ENCODE peak calls at places on chromosomes 3 and 15, in five cellular contexts. Z is activated CD4-positive, alpha-beta T cell treated with anti-CD3 and anti-CD28 coated beads for 4 hours; H is NCI-H345; R is lower lobe of right lung; K is stimulated activated CD8-positive, alpha-beta memory T cell treated with anti-CD3 and anti-CD28 coated beads, Interleukin-7, amount 100 ng/mL, for 4 hours. C is an unnamed sample.

GRCh38 chr3:168620854-168621253 is 525.1 kb upstream of the GOLIM4 start:
- DNase-seq in K (no peak), H (no peak), R (no peak), Z (no peak), C (no peak)

GRCh38 chr3:163071684-163072083 is 1575.1 kb downstream of the OTOL1 start:
- DNase-seq in K (no peak), H (no peak), R (no peak), Z (no peak), C (no peak)

GRCh38 chr3:120450261-120450913 is 405 bp downstream of the FSTL1 start:
- DNase-seq in K (no peak), R (peak), H (no peak), Z (no peak), C (no peak)

GRCh38 chr3:178845446-178846118 is 226.0 kb downstream of the ZMAT3 start:
- DNase-seq in K (no peak), R (no peak), H (no peak), Z (no peak), C (no peak)

GRCh38 chr3:133371181-133371580 is 28.7 kb upstream of the BFSP2 start:
- DNase-seq in K (no peak), Z (no peak), R (no peak), H (no peak), C (no peak)

GRCh38 chr3:183172051-183172639 is 9.6 kb upstream of the LAMP3 start:
- DNase-seq in H (no peak), Z (no peak), R (no peak), K (no peak), C (no peak)

GRCh38 chr3:47266709-47267489 is 15.7 kb downstream of the KIF9 start:
- DNase-seq in K (no peak), H (no peak), R (peak), Z (peak), C (no peak)

GRCh38 chr3:43190682-43191081 is 84.8 kb upstream of the POMGNT2 start:
- DNase-seq in K (no peak), H (no peak), Z (no peak), R (no peak), C (no peak)

GRCh38 chr15:63502843-63503738 is 1.3 kb upstream of the USP3 start:
- DNase-seq in K (peak), H (no peak), Z (peak), R (peak), C (peak)

GRCh38 chr3:194046995-194047681 is 88.8 kb upstream of the HES1 start:
- DNase-seq in K (no peak), Z (no peak), H (peak), R (peak), C (no peak)

GRCh38 chr15:25850154-25851111 is 12.7 kb downstream of the ATP10A start:
- DNase-seq in R (peak), Z (peak), K (peak), H (no peak), C (peak)

GRCh38 chr15:82849556-82850241 is 40.3 kb downstream of the WHAMM start:
- DNase-seq in Z (peak), K (no peak), H (no peak), R (peak), C (peak)

GRCh38 chr15:44034334-44034733 is 160.7 kb downstream of the FRMD5 start:
- DNase-seq in R (no peak), K (no peak), Z (no peak), H (no peak), C (no peak)

GRCh38 chr3:151016421-151016820 is 43.9 kb upstream of the CLRN1 start:
- DNase-seq in H (no peak), R (no peak), K (no peak), Z (no peak), C (no peak)